ENCODE peak calls at places on chromosome 20, in five cellular contexts. Z, A, H, W and G are unnamed samples.

GRCh38 chr20:37914672-37915433 is 11.9 kb downstream of the VSTM2L start:
- DNase-seq in Z (no peak), A (peak), H (no peak), W (peak), G (peak)

GRCh38 chr20:43959079-43959919 is 44.6 kb downstream of the TOX2 start:
- DNase-seq in Z (no peak), A (no peak), H (no peak), W (peak), G (no peak)

GRCh38 chr20:56522311-56522710 is 2.2 kb upstream of the FAM209A start:
- DNase-seq in Z (no peak), A (no peak), H (no peak), W (no peak), G (no peak)

GRCh38 chr20:14384411-14384810 is 47.0 kb upstream of the FLRT3 start:
- DNase-seq in Z (no peak), A (no peak), H (no peak), W (no peak), G (no peak)

GRCh38 chr20:38931984-38932383 is 5.8 kb downstream of the FAM83D start:
- DNase-seq in Z (no peak), A (no peak), H (no peak), W (no peak), G (no peak)

GRCh38 chr20:4978050-4978918 is 23.0 kb downstream of the SLC23A2 start:
- DNase-seq in Z (no peak), A (no peak), H (no peak), W (no peak), G (peak)

GRCh38 chr20:61734733-61735502 is 330.8 kb downstream of the TAF4 start:
- DNase-seq in Z (no peak), A (no peak), H (no peak), W (no peak), G (no peak)

GRCh38 chr20:29326376-29327070 is 1930.9 kb upstream of the DEFB115 start:
- DNase-seq in Z (no peak), A (no peak), H (no peak), W (no peak), G (no peak)

GRCh38 chr20:56582557-56582956 is 46.5 kb upstream of the TFAP2C start:
- DNase-seq in Z (no peak), A (no peak), H (no peak), W (no peak), G (no peak)

GRCh38 chr20:37898301-37899104 is 4.4 kb upstream of the VSTM2L start:
- DNase-seq in Z (no peak), A (no peak), H (no peak), W (no peak), G (no peak)

GRCh38 chr20:14495066-14495465 is 157.7 kb upstream of the FLRT3 start:
- DNase-seq in Z (no peak), A (no peak), H (no peak), W (no peak), G (no peak)

GRCh38 chr20:60249436-60249835 is 291.2 kb downstream of the CDH26 start:
- DNase-seq in Z (no peak), A (no peak), H (no peak), W (no peak), G (no peak)

GRCh38 chr20:60039526-60039925 is 81.3 kb downstream of the CDH26 start:
- DNase-seq in Z (no peak), A (no peak), H (no peak), W (no peak), G (no peak)

GRCh38 chr20:51807864-51808263 is 5.5 kb upstream of the SALL4 start:
- DNase-seq in Z (no peak), A (no peak), H (no peak), W (no peak), G (no peak)

GRCh38 chr20:59006167-59006863 is 739 bp downstream of the CTSZ start:
- DNase-seq in Z (no peak), A (no peak), H (no peak), W (peak), G (no peak)

GRCh38 chr20:50625986-50626677 is 65.2 kb downstream of the RIPOR3 start:
- DNase-seq in Z (peak), A (peak), H (no peak), W (peak), G (peak)

GRCh38 chr20:37519508-37520416 is 1.3 kb upstream of the NNAT start:
- DNase-seq in Z (no peak), A (peak), H (no peak), W (peak), G (peak)

GRCh38 chr20:34992751-34993417 is 37.2 kb downstream of the MYH7B start:
- DNase-seq in Z (no peak), A (no peak), H (no peak), W (no peak), G (no peak)

DNA sequence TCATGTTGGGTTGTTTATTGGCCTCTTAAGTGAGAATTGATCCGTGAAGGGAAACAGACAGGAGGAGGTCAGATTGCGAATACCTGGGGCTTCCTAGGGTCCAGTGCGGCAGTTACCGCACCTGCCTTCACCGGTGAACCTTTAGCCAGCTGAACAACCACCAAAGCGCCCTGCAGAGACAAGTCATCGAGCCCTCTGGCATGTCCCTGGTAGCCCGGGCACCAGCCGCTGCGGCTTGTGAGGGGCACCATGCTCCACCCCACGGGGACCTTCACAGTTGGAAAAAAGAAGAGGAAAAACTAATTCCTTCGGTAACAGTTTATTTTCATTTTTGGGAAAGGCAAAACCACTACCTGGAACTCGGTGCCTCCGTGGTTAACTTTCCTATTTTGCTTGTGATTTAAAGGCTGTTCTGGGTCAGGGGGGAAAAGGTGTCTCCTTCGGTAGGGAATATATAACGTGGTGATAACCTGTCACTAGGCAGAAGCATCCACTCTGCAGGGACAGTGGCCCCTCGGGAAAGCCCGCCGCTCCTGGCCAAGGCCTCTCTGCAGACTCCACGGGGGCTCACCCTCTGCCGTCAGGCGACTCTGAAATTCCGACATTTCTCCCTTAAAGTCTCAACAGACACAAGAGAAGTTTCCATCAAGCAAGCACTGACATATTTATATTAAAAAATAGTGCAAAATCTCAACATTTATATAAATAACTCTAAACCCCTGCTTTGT is 30.7 kb upstream of the ZBP1 start:
- DNase-seq in Z (no peak), A (peak), H (no peak), W (no peak), G (no peak)
- TF ChIP-seq EZH2phosphoT487 in Z (no peak), A (no peak), H (no peak), W (no peak), G (no peak)

GRCh38 chr20:41696428-41696827 is 78.3 kb upstream of the CHD6 start:
- DNase-seq in Z (no peak), A (no peak), H (no peak), W (no peak), G (no peak)
- H2AFZ ChIP-seq in Z (no peak), A (no peak), H (no peak), W (no peak), G (no peak)

DNA sequence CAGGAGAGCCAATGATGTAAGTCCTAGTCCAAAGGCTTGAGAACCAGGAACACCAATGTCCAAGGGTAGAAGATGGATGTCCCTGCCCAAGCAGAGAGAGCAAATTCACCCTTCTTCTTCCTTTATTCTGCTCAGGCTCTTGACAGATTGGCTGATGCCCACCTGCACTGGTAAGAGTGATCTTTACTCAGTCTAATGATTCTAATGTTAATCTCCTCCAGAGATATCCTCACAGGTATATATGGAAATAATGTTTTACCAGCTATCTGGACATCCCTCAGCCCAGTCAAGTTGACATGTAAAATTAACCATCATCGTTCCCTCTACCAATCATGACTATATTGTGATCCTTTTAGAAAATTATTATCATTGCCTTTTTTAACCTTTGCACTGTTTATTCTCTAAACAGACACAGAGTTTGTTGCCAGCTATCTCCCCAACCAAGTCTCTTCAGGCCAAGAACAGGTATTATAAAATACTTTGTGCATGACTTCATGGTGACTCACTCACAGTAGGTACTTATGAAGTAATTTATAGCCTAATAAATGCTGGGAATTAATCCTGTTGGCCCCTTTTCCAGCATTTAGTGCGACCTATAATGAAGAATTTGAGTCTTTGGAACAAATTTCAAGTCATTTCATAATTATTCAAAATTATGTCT is 26.2 kb upstream of the TSHZ2 start:
- DNase-seq in Z (no peak), A (no peak), H (no peak), W (no peak), G (no peak)
- TF ChIP-seq EZH2phosphoT487 in Z (no peak), A (no peak), H (no peak), W (no peak), G (no peak)

DNA sequence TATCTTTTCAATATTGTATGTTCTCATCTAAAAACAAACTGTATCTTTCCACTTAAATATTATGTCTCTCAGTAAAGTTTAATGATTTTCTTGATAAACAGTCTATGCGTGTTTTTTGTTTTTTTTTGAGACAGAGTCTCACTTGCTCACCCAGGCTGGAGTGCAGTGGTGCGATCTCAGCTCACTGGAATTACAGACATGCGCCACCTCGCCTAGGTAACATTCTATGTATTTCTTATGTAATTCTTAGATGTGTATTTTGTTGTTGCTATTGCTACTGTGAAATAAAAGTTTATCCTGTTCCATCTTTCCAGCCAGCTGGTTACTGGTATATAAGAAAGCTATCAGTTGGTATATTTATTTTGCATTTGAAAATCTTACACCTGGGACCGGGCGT is 29.4 kb downstream of the ABHD12 start:
- DNase-seq in Z (no peak), A (no peak), H (no peak), W (no peak), G (no peak)
- H2AFZ ChIP-seq in Z (no peak), A (peak), H (no peak), W (no peak), G (no peak)

GRCh38 chr20:47160240-47160639 is 196.3 kb downstream of the ZMYND8 start:
- DNase-seq in Z (no peak), A (no peak), H (no peak), W (no peak), G (no peak)
- TF ChIP-seq EZH2phosphoT487 in Z (no peak), A (no peak), H (no peak), W (no peak), G (no peak)

GRCh38 chr20:17720755-17721154 is 21.0 kb downstream of the BANF2 start:
- DNase-seq in Z (no peak), A (no peak), H (peak), W (no peak), G (no peak)
- H2AFZ ChIP-seq in Z (no peak), A (no peak), H (peak), W (no peak), G (no peak)

GRCh38 chr20:62899633-62900051 is 26.7 kb downstream of the DIDO1 start:
- DNase-seq in Z (no peak), A (no peak), H (no peak), W (no peak), G (peak)
- TF ChIP-seq EZH2phosphoT487 in Z (no peak), A (no peak), H (no peak), W (no peak), G (no peak)